ENCODE peak calls at places on chromosome 1, in ten cellular contexts. I, F, G, T, K, X, S, P, D and W are unnamed samples.

GRCh38 chr1:61344711-61345110 is 262.4 kb downstream of the NFIA start:
- DNase-seq in I (no peak), F (no peak), G (no peak), T (no peak), K (no peak), X (no peak), S (no peak), P (no peak), D (no peak), W (no peak)

GRCh38 chr1:227316941-227317540 is 1.3 kb downstream of the CDC42BPA start:
- DNase-seq in I (no peak), F (no peak), G (no peak), T (peak; percentile 32), K (no peak), X (no peak), S (peak; percentile 13), P (peak; percentile 12), D (no peak), W (no peak)

GRCh38 chr1:25672763-25673409 is 56.3 kb downstream of the MAN1C1 start:
- DNase-seq in I (no peak), F (no peak), G (no peak), T (peak; percentile 19), K (no peak), X (no peak), S (no peak), P (no peak), D (no peak), W (no peak)

GRCh38 chr1:160370561-160371345 is 3.9 kb downstream of the NHLH1 start:
- DNase-seq in I (no peak), F (no peak), G (no peak), T (no peak), K (no peak), X (no peak), S (no peak), P (no peak), D (no peak), W (no peak)

GRCh38 chr1:10909697-10910489 is 102.6 kb upstream of the TARDBP start:
- DNase-seq in I (no peak), F (no peak), G (peak; percentile 53), T (peak; percentile 27), K (peak; percentile 51), X (no peak), S (peak; percentile 60), P (peak; percentile 78), D (no peak), W (no peak)

GRCh38 chr1:67013573-67013972 is 40.4 kb downstream of the SLC35D1 start:
- DNase-seq in I (no peak), F (no peak), G (no peak), T (peak; percentile 74), K (no peak), X (peak; percentile 68), S (no peak), P (no peak), D (no peak), W (peak; percentile 9)

GRCh38 chr1:176118985-176119384 is 88.1 kb downstream of the COP1 start:
- DNase-seq in I (no peak), F (no peak), G (no peak), T (no peak), K (no peak), X (peak; percentile 24), S (no peak), P (no peak), D (no peak), W (no peak)

GRCh38 chr1:23957096-23957495 is 2.5 kb upstream of the PNRC2 start:
- DNase-seq in I (peak; percentile 29), F (no peak), G (no peak), T (peak; percentile 64), K (peak; percentile 87), X (no peak), S (no peak), P (no peak), D (no peak), W (no peak)

GRCh38 chr1:43878440-43878839 is 55.2 kb upstream of the ARTN start:
- DNase-seq in I (no peak), F (no peak), G (no peak), T (no peak), K (no peak), X (no peak), S (no peak), P (no peak), D (no peak), W (no peak)
- H3K27me3 ChIP-seq in I (no peaks in the 10 kb centered on the region), F (no peaks in the 10 kb centered on the region), G (no peaks in the 10 kb centered on the region), T (no peaks in the 10 kb centered on the region), K (no peaks in the 10 kb centered on the region), X (no peaks in the 10 kb centered on the region), S (no peaks in the 10 kb centered on the region), P (no peaks in the 10 kb centered on the region), D (no peaks in the 10 kb centered on the region), W (no peaks in the 10 kb centered on the region)

GRCh38 chr1:192576190-192577144 is 894 bp downstream of the RGS1 start:
- DNase-seq in I (no peak), F (no peak), G (no peak), T (no peak), K (no peak), X (no peak), S (no peak), P (no peak), D (no peak), W (no peak)
- H3K4me3 ChIP-seq in I (no peak overlapping the region), F (peak overlapping the region; percentile 22), G (no peak overlapping the region), T (no peak overlapping the region), K (no peak overlapping the region), X (no peak overlapping the region), S (no peak overlapping the region), P (no peak overlapping the region), D (peak overlapping the region; percentile 7), W (no peak overlapping the region)

DNA sequence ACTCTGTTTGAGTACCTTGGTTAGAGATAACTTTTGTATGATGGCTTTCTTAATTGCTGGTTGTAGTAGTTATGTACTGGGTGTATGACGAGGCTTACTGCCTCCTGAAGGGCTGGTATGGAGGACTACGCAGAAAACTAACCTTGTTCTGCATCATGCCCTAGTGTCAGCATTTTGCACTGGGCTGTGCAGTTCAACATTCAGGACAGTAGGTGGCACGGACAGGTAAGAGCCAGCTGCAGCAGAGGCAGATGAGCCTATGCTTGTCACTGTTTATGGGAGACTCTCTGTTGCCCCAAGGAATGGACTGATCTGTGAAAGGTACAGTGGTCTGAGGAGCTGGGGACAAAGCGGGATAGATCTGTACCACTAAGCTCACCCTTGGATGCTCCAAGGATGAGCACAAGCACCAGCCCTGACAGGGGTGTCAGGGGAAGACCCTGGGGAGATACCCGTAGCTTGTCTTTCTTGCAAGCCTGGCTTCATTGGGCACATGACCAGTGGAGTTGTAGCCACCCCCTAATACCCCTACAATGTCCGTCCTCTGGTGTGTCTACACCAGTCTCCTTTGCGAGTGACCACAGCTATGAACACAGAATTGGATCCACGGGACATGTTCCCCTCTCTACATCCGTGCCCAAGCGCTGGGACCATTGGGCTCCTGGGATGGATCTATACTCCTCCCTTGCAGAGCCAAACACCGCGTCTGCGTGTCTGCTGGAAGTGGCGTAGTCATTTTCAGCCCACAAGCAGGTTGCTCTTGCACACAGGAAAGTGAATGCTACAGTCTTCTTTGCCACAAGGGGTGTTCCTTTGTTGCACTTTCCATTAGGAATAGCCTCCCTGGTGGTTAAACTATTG is 51.1 kb upstream of the CFHR3 start:
- DNase-seq in I (no peak), F (no peak), G (peak; percentile 25), T (peak; percentile 57), K (peak; percentile 55), X (no peak), S (peak; percentile 66), P (peak; percentile 77), D (no peak), W (peak; percentile 1)
- TF ChIP-seq CTCF in I (peak; percentile 38), F (no peak), G (peak; percentile 38), T (peak; percentile 77), K (peak; percentile 49), X (peak; percentile 66), S (peak; percentile 53), P (peak; percentile 73), D (no peak), W (peak; percentile 88)

DNA sequence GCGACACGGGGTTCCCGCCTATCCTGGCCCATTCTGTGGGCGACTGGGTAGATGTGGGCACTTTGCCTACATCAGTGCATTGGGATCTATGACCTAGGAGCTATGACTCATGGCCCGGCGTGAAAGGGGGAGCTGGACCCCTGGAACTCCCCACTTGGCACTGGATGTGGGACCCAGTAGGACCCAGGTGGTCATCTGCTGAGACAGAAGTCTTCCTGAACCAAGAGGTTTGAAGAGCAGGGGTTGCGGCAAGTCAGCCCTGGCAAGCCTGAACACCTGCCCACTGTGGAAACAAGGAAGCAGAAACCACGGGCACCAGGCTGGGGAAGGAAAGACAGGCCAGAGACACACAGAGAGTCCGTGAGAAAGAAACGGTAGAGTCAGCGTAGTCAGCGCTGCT is 656.7 kb downstream of the AJAP1 start:
- DNase-seq in I (no peak), F (no peak), G (no peak), T (no peak), K (no peak), X (no peak), S (no peak), P (no peak), D (no peak), W (no peak)
- H3K27me3 ChIP-seq in I (peaks cover 42% of the 10 kb centered on the region), F (no peaks in the 10 kb centered on the region), G (no peaks in the 10 kb centered on the region), T (no peaks in the 10 kb centered on the region), K (no peaks in the 10 kb centered on the region), X (no peaks in the 10 kb centered on the region), S (no peaks in the 10 kb centered on the region), P (peaks cover 16% of the 10 kb centered on the region), D (no peaks in the 10 kb centered on the region), W (no peaks in the 10 kb centered on the region)

GRCh38 chr1:903721-904270 is 19.9 kb upstream of the SAMD11 start:
- DNase-seq in I (no peak), F (no peak), G (no peak), T (no peak), K (no peak), X (no peak), S (no peak), P (peak; percentile 1), D (peak; percentile 68), W (no peak)
- H3K4me3 ChIP-seq in I (peak overlapping the region; percentile 51), F (peak overlapping the region; percentile 48), G (peak overlapping the region; percentile 26), T (peak overlapping the region; percentile 52), K (no peak overlapping the region), X (peak overlapping the region; percentile 52), S (peak overlapping the region; percentile 30), P (peak overlapping the region; percentile 46), D (peak overlapping the region; percentile 44), W (no peak overlapping the region)

DNA sequence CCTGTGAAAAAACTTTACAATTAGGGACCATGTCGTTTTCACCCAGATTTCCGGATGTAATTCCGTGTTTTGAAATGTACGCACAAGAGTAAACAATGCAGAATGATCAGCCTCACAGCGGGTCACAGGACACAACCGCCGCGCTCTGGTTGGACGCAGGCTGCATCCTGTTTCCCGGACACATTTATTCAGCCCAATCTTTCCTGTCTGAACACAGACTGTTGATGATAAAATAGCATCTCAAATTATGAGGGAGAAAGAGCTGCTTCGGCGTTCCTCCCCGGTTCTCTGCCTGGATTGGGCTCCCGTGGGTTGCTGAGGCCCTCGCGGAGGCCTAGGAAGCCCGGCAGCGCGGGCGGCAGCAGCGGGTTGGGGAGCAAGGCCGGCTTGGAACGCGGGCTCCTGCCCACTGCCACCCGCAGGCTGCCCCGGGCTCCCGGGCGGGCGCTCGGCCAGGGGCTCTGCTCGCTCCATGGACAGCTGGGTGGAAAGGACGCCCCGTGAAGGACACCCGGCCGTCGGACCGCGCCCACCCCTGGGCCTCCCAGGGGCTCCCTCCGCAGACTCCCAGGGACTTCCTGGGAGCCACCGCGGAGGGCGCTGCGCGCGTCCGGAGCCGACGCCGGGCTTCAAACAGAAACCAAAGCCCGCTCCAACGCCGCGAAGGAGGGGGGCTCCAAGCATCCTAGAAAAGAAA is 122.4 kb downstream of the ESRRG start:
- DNase-seq in I (peak; percentile 75), F (peak; percentile 40), G (peak; percentile 80), T (peak; percentile 53), K (peak; percentile 82), X (peak; percentile 38), S (peak; percentile 74), P (peak; percentile 85), D (peak; percentile 67), W (no peak)
- TF ChIP-seq CTCF in I (peak; percentile 73), F (peak; percentile 64), G (peak; percentile 50), T (peak; percentile 28), K (peak; percentile 49), X (peak; percentile 70), S (peak; percentile 65), P (peak; percentile 63), D (peak; percentile 17), W (peak; percentile 69)

GRCh38 chr1:44409019-44409602 is 4.1 kb downstream of the RNF220 start:
- DNase-seq in I (no peak), F (no peak), G (no peak), T (no peak), K (no peak), X (no peak), S (no peak), P (no peak), D (no peak), W (no peak)
- H3K27me3 ChIP-seq in I (peaks cover 89% of the 10 kb centered on the region), F (peaks cover 6% of the 10 kb centered on the region), G (peaks cover 26% of the 10 kb centered on the region), T (peaks cover 61% of the 10 kb centered on the region), K (peaks cover 58% of the 10 kb centered on the region), X (peaks cover 97% of the 10 kb centered on the region), S (peaks cover 76% of the 10 kb centered on the region), P (peaks cover 100% of the 10 kb centered on the region), D (peaks cover 16% of the 10 kb centered on the region), W (peaks cover 86% of the 10 kb centered on the region)